ENCODE peak calls at places on chromosomes 4 and X, in five cellular contexts. A is Right ventricle myocardium inferior, X is Kasumi-1, Q is ureter, Z is mucosa of gallbladder. R is an unnamed sample.

GRCh38 chr4:123299212-123299651 is 97.4 kb upstream of the SPRY1 start:
- DNase-seq in X (no peak), Q (no peak), Z (no peak), A (no peak), R (no peak)

GRCh38 chr4:150033937-150034336 is 44.3 kb upstream of the DCLK2 start:
- DNase-seq in Z (peak), X (no peak), A (no peak), Q (no peak), R (no peak)

GRCh38 chr4:83114576-83114975 is at the start of gene PLAC8:
- DNase-seq in Z (no peak), Q (no peak), A (no peak), X (peak), R (no peak)

GRCh38 chr4:99248714-99249113 is 29.7 kb upstream of the ADH6 start:
- DNase-seq in X (no peak), A (no peak), Q (no peak), Z (no peak), R (no peak)

GRCh38 chr4:39442910-39443480 is 15.7 kb downstream of the RPL9 start:
- DNase-seq in Q (no peak), A (no peak), Z (no peak), X (no peak), R (no peak)

GRCh38 chrX:63330681-63331080 is 20.5 kb downstream of the SPIN4 start:
- DNase-seq in Z (no peak), Q (no peak), X (no peak), A (no peak), R (no peak)

GRCh38 chr4:122666527-122667245 is 45.8 kb upstream of the IL21 start:
- DNase-seq in X (no peak), Q (no peak), Z (no peak), A (no peak), R (no peak)

GRCh38 chrX:915427-916234 is 285.0 kb downstream of the SHOX start:
- DNase-seq in A (no peak), X (no peak), Z (no peak), Q (no peak), R (no peak)

GRCh38 chr4:57291911-57292310 is 181.7 kb upstream of the IGFBP7 start:
- DNase-seq in Q (no peak), A (no peak), X (no peak), Z (no peak), R (no peak)

GRCh38 chr4:114606240-114606639 is 7.6 kb downstream of the UGT8 start:
- DNase-seq in Q (no peak), Z (no peak), A (no peak), X (no peak), R (no peak)

GRCh38 chrX:129650821-129651510 is 3.8 kb downstream of the APLN start:
- DNase-seq in X (no peak), A (no peak), Z (no peak), Q (no peak), R (no peak)

GRCh38 chrX:6021316-6022091 is 207.2 kb downstream of the NLGN4X start:
- DNase-seq in Q (no peak), X (peak), Z (peak), A (no peak), R (no peak)

GRCh38 chr4:71783972-71784371 is at the start of gene GC:
- DNase-seq in X (no peak), A (no peak), Q (no peak), Z (no peak), R (no peak)

GRCh38 chrX:68980906-68981616 is 152.2 kb downstream of the EFNB1 start:
- DNase-seq in Q (no peak), A (no peak), X (no peak), Z (no peak), R (no peak)

GRCh38 chr4:64251779-64252178 is 157.5 kb downstream of the TECRL start:
- DNase-seq in Z (no peak), X (no peak), A (no peak), Q (no peak), R (no peak)

GRCh38 chrX:97740886-97741285 is 857.2 kb downstream of the RPA4 start:
- DNase-seq in X (no peak), A (no peak), Z (no peak), Q (no peak), R (no peak)

GRCh38 chrX:4043951-4044350 is 330.5 kb upstream of the PRKX start:
- DNase-seq in A (no peak), Q (no peak), X (no peak), Z (no peak), R (no peak)

GRCh38 chrX:14884714-14885113 is 11.5 kb downstream of the MOSPD2 start:
- DNase-seq in A (no peak), Q (no peak), Z (no peak), X (no peak), R (no peak)

GRCh38 chrX:46597208-46597607 is 23.6 kb downstream of the CHST7 start:
- DNase-seq in Q (no peak), Z (no peak), A (no peak), X (no peak), R (no peak)

GRCh38 chrX:23770142-23770541 is 12.8 kb upstream of the SAT1 start:
- DNase-seq in Z (no peak), A (no peak), X (no peak), Q (no peak), R (no peak)

GRCh38 chr4:101349346-101350064 is 2.2 kb upstream of the PPP3CA start:
- DNase-seq in Q (peak), X (no peak), Z (no peak), A (no peak), R (peak)

GRCh38 chrX:153411255-153411987 is at the start of gene ZFP92:
- DNase-seq in A (peak), Z (no peak), X (peak), Q (no peak), R (peak)

GRCh38 chrX:103343105-103343504 is 13.1 kb downstream of the TCEAL7 start:
- DNase-seq in Z (peak), A (no peak), X (peak), Q (peak), R (peak)

GRCh38 chr4:121791481-121791880 is 9.6 kb upstream of the EXOSC9 start:
- DNase-seq in Q (no peak), X (no peak), A (no peak), Z (no peak), R (no peak)

GRCh38 chrX:267771-268261 is 13.4 kb upstream of the PLCXD1 start:
- DNase-seq in Q (peak), A (no peak), X (no peak), Z (no peak), R (peak)

GRCh38 chr4:100557306-100557705 is 39.5 kb upstream of the EMCN start:
- DNase-seq in X (no peak), Z (no peak), Q (no peak), A (no peak), R (no peak)

GRCh38 chr4:139557506-139558110 is 1.6 kb upstream of the SETD7 start:
- DNase-seq in Z (no peak), X (no peak), A (no peak), Q (no peak), R (peak)

GRCh38 chr4:102334624-102335023 is 10.7 kb downstream of the SLC39A8 start:
- DNase-seq in Q (no peak), Z (no peak), X (no peak), A (no peak), R (no peak)